ENCODE peak calls at places on chromosomes 2 and 18, in five cellular contexts. O is GM13976, H is HFFc6, E is ovary, B is tibial artery. Q is an unnamed sample.

GRCh38 chr18:79552696-79553095 is 126.9 kb upstream of the CTDP1 start:
- DNase-seq in H (no peak), E (peak; percentile 3), O (no peak), B (peak; percentile 51), Q (peak; percentile 84)

GRCh38 chr2:228600265-228600664 is 418.8 kb upstream of the SPHKAP start:
- DNase-seq in O (no peak), B (no peak), E (no peak), H (peak; percentile 94), Q (no peak)

GRCh38 chr2:234146087-234146826 is 95.8 kb downstream of the SPP2 start:
- DNase-seq in H (peak; percentile 72), E (no peak), O (no peak), B (no peak), Q (no peak)

GRCh38 chr18:35117951-35118411 is 76.8 kb downstream of the MAPRE2 start:
- DNase-seq in B (no peak), O (no peak), E (no peak), H (peak; percentile 60), Q (no peak)

GRCh38 chr2:154758871-154759270 is 60.4 kb downstream of the KCNJ3 start:
- DNase-seq in B (no peak), H (no peak), E (no peak), O (no peak), Q (no peak)

GRCh38 chr2:51120754-51121280 is 88.9 kb upstream of the NRXN1 start:
- DNase-seq in O (no peak), H (no peak), E (no peak), B (no peak), Q (no peak)

GRCh38 chr2:196376984-196377877 is 205.9 kb upstream of the STK17B start:
- DNase-seq in O (peak; percentile 38), B (no peak), H (no peak), E (no peak), Q (no peak)

GRCh38 chr18:45197526-45197970 is 417.7 kb upstream of the SLC14A2 start:
- DNase-seq in H (no peak), O (peak; percentile 52), B (no peak), E (no peak), Q (no peak)

GRCh38 chr18:34003687-34004086 is 221.0 kb downstream of the NOL4 start:
- DNase-seq in E (no peak), B (no peak), O (no peak), H (no peak), Q (no peak)

GRCh38 chr2:15728247-15728721 is 136.6 kb downstream of the DDX1 start:
- DNase-seq in E (no peak), B (no peak), H (no peak), O (no peak), Q (peak; percentile 48)

GRCh38 chr2:125167152-125167551 is 1142.1 kb downstream of the CNTNAP5 start:
- DNase-seq in B (no peak), E (no peak), H (no peak), O (no peak), Q (no peak)

GRCh38 chr2:176088048-176088936 is 4.2 kb upstream of the HOXD13 start:
- DNase-seq in O (peak; percentile 76), B (peak; percentile 71), H (no peak), E (no peak), Q (no peak)
- TF ChIP-seq CTCF in O (peak; percentile 81), B (peak; percentile 71), H (peak; percentile 84), E (peak; percentile 44), Q (no peak)

GRCh38 chr2:70676301-70677035 is 91.5 kb downstream of the ADD2 start:
- DNase-seq in H (no peak), B (no peak), O (no peak), E (no peak), Q (peak; percentile 57)

GRCh38 chr2:70680735-70681134 is 87.3 kb downstream of the ADD2 start:
- DNase-seq in E (no peak), H (no peak), O (no peak), B (no peak), Q (no peak)

GRCh38 chr2:70678576-70679143 is 89.3 kb downstream of the ADD2 start:
- DNase-seq in E (no peak), H (no peak), B (no peak), O (no peak), Q (no peak)

GRCh38 chr2:70675862-70676261 is 92.1 kb downstream of the ADD2 start:
- DNase-seq in H (no peak), B (no peak), O (no peak), E (no peak), Q (peak; percentile 13)

DNA sequence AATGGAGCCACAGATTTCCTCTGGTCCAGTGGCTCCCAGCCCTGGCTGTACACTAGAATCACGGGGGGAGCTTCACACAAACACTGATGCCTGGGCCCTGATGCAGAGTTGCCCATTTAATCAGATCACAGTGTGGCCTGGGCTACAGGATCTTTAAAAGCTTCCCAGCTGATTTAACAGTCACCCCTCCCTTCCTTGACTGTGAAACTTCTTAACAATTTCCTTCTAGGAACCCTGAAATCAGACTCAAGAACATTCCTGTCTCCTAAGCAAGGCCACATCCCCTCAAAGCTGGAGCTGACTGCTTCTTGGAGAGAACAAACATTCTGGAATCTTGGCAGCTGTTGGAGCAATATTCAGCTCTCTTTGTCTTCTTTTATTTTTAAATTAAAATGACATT is 88.8 kb downstream of the ADD2 start:
- DNase-seq in H (no peak), O (no peak), B (no peak), E (no peak), Q (no peak)
- TF ChIP-seq CTCF in H (no peak), O (no peak), B (no peak), E (no peak), Q (no peak)

DNA sequence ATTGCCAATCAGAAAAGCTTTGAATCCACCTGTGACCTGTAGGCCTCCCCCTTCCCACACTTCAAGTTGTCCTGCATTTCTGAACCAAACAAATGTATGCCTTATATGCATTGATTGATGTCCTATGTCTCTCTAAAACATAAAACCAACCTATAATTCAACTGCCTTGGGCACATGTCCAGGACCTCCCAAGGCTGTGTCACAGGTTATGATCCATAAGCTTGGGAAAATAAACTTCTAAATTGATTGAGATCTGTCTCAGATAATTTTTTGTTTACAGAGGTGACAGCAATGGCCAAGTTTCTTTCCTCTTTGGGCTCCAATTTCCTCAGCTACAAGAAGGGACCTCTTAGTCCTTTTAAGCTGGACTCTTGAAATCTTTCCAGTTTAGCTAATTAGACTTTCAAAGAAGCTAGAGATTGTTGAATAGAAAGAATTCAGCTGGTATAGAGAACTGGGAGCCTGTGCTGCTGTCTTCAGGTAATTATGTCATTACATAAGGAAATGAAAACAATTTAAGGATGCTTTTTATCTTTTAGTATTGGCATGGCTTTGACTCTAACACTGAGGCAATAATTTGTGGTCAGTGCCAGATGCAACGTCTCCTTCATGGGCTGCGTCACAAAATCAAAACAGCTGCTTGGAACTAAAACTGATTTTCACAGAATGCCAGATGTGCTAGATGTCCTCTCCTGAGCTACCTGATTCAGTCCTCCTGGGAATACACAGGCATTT is 412.1 kb upstream of the TRIB2 start:
- DNase-seq in H (no peak), O (no peak), B (no peak), E (no peak), Q (no peak)
- TF ChIP-seq CTCF in H (no peak), O (no peak), B (no peak), E (no peak), Q (no peak)

GRCh38 chr18:12092398-12093229 is 1.0 kb upstream of the ANKRD62 start:
- DNase-seq in E (no peak), H (no peak), O (peak; percentile 69), B (no peak), Q (no peak)
- TF ChIP-seq CTCF in E (no peak), H (peak; percentile 14), O (no peak), B (no peak), Q (no peak)

GRCh38 chr2:174074831-174075230 is 109.7 kb upstream of the SP3 start:
- DNase-seq in B (no peak), E (no peak), H (no peak), O (no peak), Q (no peak)

GRCh38 chr2:174076948-174077347 is 111.8 kb upstream of the SP3 start:
- DNase-seq in B (no peak), E (no peak), H (no peak), O (no peak), Q (no peak)

GRCh38 chr2:174076040-174076439 is 110.9 kb upstream of the SP3 start:
- DNase-seq in B (no peak), O (no peak), E (no peak), H (no peak), Q (no peak)

GRCh38 chr2:174080672-174081121 is 115.5 kb upstream of the SP3 start:
- DNase-seq in H (no peak), B (no peak), E (no peak), O (no peak), Q (no peak)

DNA sequence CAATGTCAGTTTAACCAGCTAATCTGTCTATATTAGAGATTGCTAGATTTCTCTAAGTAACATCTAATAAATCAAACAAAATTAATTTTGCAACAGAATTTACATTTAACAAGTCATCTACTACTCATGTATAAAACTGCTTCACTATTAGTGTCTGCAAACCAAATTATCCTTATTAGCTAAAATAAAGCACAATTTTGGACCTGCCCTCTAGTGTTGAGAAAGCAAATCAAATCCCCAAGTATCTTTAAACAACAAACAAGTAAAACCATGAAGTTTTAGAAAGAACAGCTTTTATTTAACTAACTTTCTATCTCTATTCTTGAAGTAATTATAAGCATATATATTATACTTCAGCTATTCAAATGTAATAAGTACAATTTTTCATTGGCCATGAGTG is 113.1 kb upstream of the SP3 start:
- DNase-seq in H (peak; percentile 11), B (no peak), O (no peak), E (no peak), Q (no peak)
- TF ChIP-seq CTCF in H (peak; percentile 80), B (peak; percentile 31), O (no peak), E (no peak), Q (no peak)

GRCh38 chr18:72232611-72233010 is 311.5 kb downstream of the CBLN2 start:
- DNase-seq in H (no peak), O (no peak), E (no peak), B (no peak), Q (no peak)

GRCh38 chr18:72235422-72235821 is 308.7 kb downstream of the CBLN2 start:
- DNase-seq in H (no peak), B (no peak), O (no peak), E (no peak), Q (no peak)

DNA sequence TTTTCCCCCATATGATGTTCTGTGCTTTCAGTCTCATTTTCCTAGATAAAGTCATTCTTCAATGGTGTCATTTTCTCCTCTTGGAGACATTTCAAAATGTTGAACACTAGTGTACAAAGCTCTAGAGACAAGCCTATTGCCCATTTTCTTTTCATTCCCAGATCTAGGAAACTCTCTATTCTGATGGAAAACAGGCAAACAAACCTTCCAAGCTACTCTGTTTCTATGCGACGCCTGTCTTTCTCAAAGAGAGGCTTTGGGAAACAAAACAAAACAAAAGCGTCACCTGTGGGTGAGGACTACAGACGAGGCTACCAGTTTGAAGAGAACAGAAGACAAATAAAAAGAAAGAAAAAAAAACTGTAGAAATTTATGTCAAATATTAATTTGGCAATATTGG is 311.0 kb downstream of the CBLN2 start:
- DNase-seq in O (no peak), H (no peak), E (no peak), B (no peak), Q (no peak)
- TF ChIP-seq CTCF in O (no peak), H (no peak), E (no peak), B (no peak), Q (no peak)

Q was measured in lower leg skin.